ENCODE peak calls at places on chromosome 21, in ten cellular contexts. One of them, this sample, is unnamed.

GRCh38 chr21:22128671-22129070 is 1130.5 kb downstream of the NCAM2 start:
- DNase-seq in AG08396: no peak
- DNase-seq in NCI-H1092: no peak
- DNase-seq in RPMI7951: no peak
- DNase-seq in anterior cingulate cortex: no peak
- DNase-seq in GM10248: no peak
- DNase-seq in activated T-cell treated with anti-CD3 and anti-CD28 coated beads for 1 hour: no peak
- DNase-seq in COLO829: no peak
- DNase-seq in GM03348: no peak
- DNase-seq in HS-27A: no peak
- DNase-seq in this sample: no peak

GRCh38 chr21:14318598-14318997 is 64.3 kb downstream of the HSPA13 start:
- DNase-seq in AG08396: no peak
- DNase-seq in NCI-H1092: no peak
- DNase-seq in RPMI7951: no peak
- DNase-seq in anterior cingulate cortex: no peak
- DNase-seq in GM10248: no peak
- DNase-seq in activated T-cell treated with anti-CD3 and anti-CD28 coated beads for 1 hour: no peak
- DNase-seq in COLO829: no peak
- DNase-seq in GM03348: no peak
- DNase-seq in HS-27A: no peak
- DNase-seq in this sample: no peak

GRCh38 chr21:30268608-30269197 is 14.0 kb downstream of the KRTAP24-1 start:
- DNase-seq in AG08396: no peak
- DNase-seq in NCI-H1092: no peak
- DNase-seq in RPMI7951: no peak
- DNase-seq in anterior cingulate cortex: no peak
- DNase-seq in GM10248: no peak
- DNase-seq in activated T-cell treated with anti-CD3 and anti-CD28 coated beads for 1 hour: no peak
- DNase-seq in COLO829: no peak
- DNase-seq in GM03348: no peak
- DNase-seq in HS-27A: no peak
- DNase-seq in this sample: peak; percentile 2

GRCh38 chr21:37257526-37257966 is 9.6 kb downstream of the VPS26C start:
- DNase-seq in AG08396: peak; percentile 26
- DNase-seq in NCI-H1092: peak; percentile 55
- DNase-seq in RPMI7951: no peak
- DNase-seq in anterior cingulate cortex: peak; percentile 22
- DNase-seq in GM10248: no peak
- DNase-seq in activated T-cell treated with anti-CD3 and anti-CD28 coated beads for 1 hour: no peak
- DNase-seq in COLO829: no peak
- DNase-seq in GM03348: peak; percentile 42
- DNase-seq in HS-27A: no peak
- DNase-seq in this sample: peak; percentile 40

GRCh38 chr21:39311164-39311563 is 2.3 kb downstream of the BRWD1 start:
- DNase-seq in AG08396: no peak
- DNase-seq in NCI-H1092: no peak
- DNase-seq in RPMI7951: no peak
- DNase-seq in anterior cingulate cortex: no peak
- DNase-seq in GM10248: no peak
- DNase-seq in activated T-cell treated with anti-CD3 and anti-CD28 coated beads for 1 hour: no peak
- DNase-seq in COLO829: no peak
- DNase-seq in GM03348: no peak
- DNase-seq in HS-27A: no peak
- DNase-seq in this sample: no peak

GRCh38 chr21:39216290-39216689 is 33.0 kb upstream of the PSMG1 start:
- DNase-seq in AG08396: no peak
- DNase-seq in NCI-H1092: no peak
- DNase-seq in RPMI7951: no peak
- DNase-seq in anterior cingulate cortex: no peak
- DNase-seq in GM10248: no peak
- DNase-seq in activated T-cell treated with anti-CD3 and anti-CD28 coated beads for 1 hour: no peak
- DNase-seq in COLO829: no peak
- DNase-seq in GM03348: no peak
- DNase-seq in HS-27A: no peak
- DNase-seq in this sample: no peak

GRCh38 chr21:18529253-18529652 is 125.7 kb upstream of the TMPRSS15 start:
- DNase-seq in AG08396: no peak
- DNase-seq in NCI-H1092: peak; percentile 64
- DNase-seq in RPMI7951: peak; percentile 64
- DNase-seq in anterior cingulate cortex: no peak
- DNase-seq in GM10248: no peak
- DNase-seq in activated T-cell treated with anti-CD3 and anti-CD28 coated beads for 1 hour: no peak
- DNase-seq in COLO829: no peak
- DNase-seq in GM03348: no peak
- DNase-seq in HS-27A: peak; percentile 96
- DNase-seq in this sample: peak; percentile 5

GRCh38 chr21:33026299-33026858 is 644 bp downstream of the OLIG2 start:
- DNase-seq in AG08396: peak; percentile 11
- DNase-seq in NCI-H1092: no peak
- DNase-seq in RPMI7951: no peak
- DNase-seq in anterior cingulate cortex: no peak
- DNase-seq in GM10248: peak; percentile 26
- DNase-seq in activated T-cell treated with anti-CD3 and anti-CD28 coated beads for 1 hour: no peak
- DNase-seq in COLO829: no peak
- DNase-seq in GM03348: no peak
- DNase-seq in HS-27A: no peak
- DNase-seq in this sample: no peak

GRCh38 chr21:15088483-15088882 is 23.7 kb upstream of the NRIP1 start:
- DNase-seq in AG08396: no peak
- DNase-seq in NCI-H1092: no peak
- DNase-seq in RPMI7951: no peak
- DNase-seq in anterior cingulate cortex: no peak
- DNase-seq in GM10248: no peak
- DNase-seq in activated T-cell treated with anti-CD3 and anti-CD28 coated beads for 1 hour: no peak
- DNase-seq in COLO829: no peak
- DNase-seq in GM03348: no peak
- DNase-seq in HS-27A: no peak
- DNase-seq in this sample: no peak

GRCh38 chr21:29181799-29182470 is 51.5 kb downstream of the MAP3K7CL start:
- DNase-seq in AG08396: peak; percentile 54
- DNase-seq in NCI-H1092: no peak
- DNase-seq in RPMI7951: peak; percentile 81
- DNase-seq in anterior cingulate cortex: no peak
- DNase-seq in GM10248: peak; percentile 36
- DNase-seq in activated T-cell treated with anti-CD3 and anti-CD28 coated beads for 1 hour: no peak
- DNase-seq in COLO829: peak; percentile 81
- DNase-seq in GM03348: peak; percentile 73
- DNase-seq in HS-27A: peak; percentile 79
- DNase-seq in this sample: peak; percentile 35

GRCh38 chr21:34020005-34020847 is 53.2 kb upstream of the MRPS6 start:
- DNase-seq in AG08396: no peak
- DNase-seq in NCI-H1092: no peak
- DNase-seq in RPMI7951: peak; percentile 82
- DNase-seq in anterior cingulate cortex: no peak
- DNase-seq in GM10248: peak; percentile 25
- DNase-seq in activated T-cell treated with anti-CD3 and anti-CD28 coated beads for 1 hour: no peak
- DNase-seq in COLO829: no peak
- DNase-seq in GM03348: no peak
- DNase-seq in HS-27A: no peak
- DNase-seq in this sample: no peak

GRCh38 chr21:16302851-16303282 is 573.1 kb downstream of the USP25 start:
- DNase-seq in AG08396: peak; percentile 12
- DNase-seq in NCI-H1092: no peak
- DNase-seq in RPMI7951: no peak
- DNase-seq in anterior cingulate cortex: peak; percentile 13
- DNase-seq in GM10248: no peak
- DNase-seq in activated T-cell treated with anti-CD3 and anti-CD28 coated beads for 1 hour: no peak
- DNase-seq in COLO829: no peak
- DNase-seq in GM03348: peak; percentile 44
- DNase-seq in HS-27A: no peak
- DNase-seq in this sample: no peak

GRCh38 chr21:45831991-45832740 is 149.4 kb upstream of the COL6A1 start:
- DNase-seq in AG08396: no peak
- DNase-seq in NCI-H1092: no peak
- DNase-seq in RPMI7951: peak; percentile 35
- DNase-seq in anterior cingulate cortex: no peak
- DNase-seq in GM10248: no peak
- DNase-seq in activated T-cell treated with anti-CD3 and anti-CD28 coated beads for 1 hour: no peak
- DNase-seq in COLO829: no peak
- DNase-seq in GM03348: no peak
- DNase-seq in HS-27A: no peak
- DNase-seq in this sample: no peak

GRCh38 chr21:37562920-37563640 is 196.5 kb downstream of the DYRK1A start:
- DNase-seq in AG08396: no peak
- DNase-seq in NCI-H1092: no peak
- DNase-seq in RPMI7951: no peak
- DNase-seq in anterior cingulate cortex: no peak
- DNase-seq in GM10248: no peak
- DNase-seq in activated T-cell treated with anti-CD3 and anti-CD28 coated beads for 1 hour: peak; percentile 14
- DNase-seq in COLO829: no peak
- DNase-seq in GM03348: no peak
- DNase-seq in HS-27A: no peak
- DNase-seq in this sample: no peak

GRCh38 chr21:35204850-35205564 is 155.9 kb upstream of the RUNX1 start:
- DNase-seq in AG08396: peak; percentile 68
- DNase-seq in NCI-H1092: peak; percentile 91
- DNase-seq in RPMI7951: peak; percentile 93
- DNase-seq in anterior cingulate cortex: peak; percentile 55
- DNase-seq in GM10248: peak; percentile 29
- DNase-seq in activated T-cell treated with anti-CD3 and anti-CD28 coated beads for 1 hour: no peak
- DNase-seq in COLO829: peak; percentile 67
- DNase-seq in GM03348: peak; percentile 85
- DNase-seq in HS-27A: no peak
- DNase-seq in this sample: peak; percentile 40

GRCh38 chr21:44880762-44881585 is 7.5 kb upstream of the PTTG1IP start:
- DNase-seq in AG08396: peak; percentile 63
- DNase-seq in NCI-H1092: no peak
- DNase-seq in RPMI7951: peak; percentile 53
- DNase-seq in anterior cingulate cortex: no peak
- DNase-seq in GM10248: no peak
- DNase-seq in activated T-cell treated with anti-CD3 and anti-CD28 coated beads for 1 hour: no peak
- DNase-seq in COLO829: no peak
- DNase-seq in GM03348: peak; percentile 76
- DNase-seq in HS-27A: no peak
- DNase-seq in this sample: peak; percentile 91

This sample was measured in H54.